ENCODE peak calls at places on chromosomes 6 and 20, in six cellular contexts. One of them, this sample, is unnamed.
A peak's percentile ranks its signal among the peaks of the same experiment; 100 is the strongest.

GRCh38 chr6:38715016-38715809 is at the start of gene DNAH8:
- DNase-seq in CD4-positive, CD25-positive, alpha-beta regulatory T cell: no peak
- DNase-seq in HEK293T: no peak
- DNase-seq in activated CD4-positive, CD25-positive, alpha-beta regulatory T cell: no peak
- DNase-seq in MG63: no peak
- DNase-seq in neuronal stem cell: no peak
- DNase-seq in this sample: no peak

GRCh38 chr6:43812850-43813584 is 43.0 kb downstream of the VEGFA start:
- DNase-seq in HEK293T: no peak
- DNase-seq in CD4-positive, CD25-positive, alpha-beta regulatory T cell: no peak
- DNase-seq in MG63: no peak
- DNase-seq in neuronal stem cell: no peak
- DNase-seq in activated CD4-positive, CD25-positive, alpha-beta regulatory T cell: no peak
- DNase-seq in this sample: no peak

GRCh38 chr6:32436995-32437836 is 2.5 kb upstream of the HLA-DRA start:
- DNase-seq in MG63: no peak
- DNase-seq in CD4-positive, CD25-positive, alpha-beta regulatory T cell: no peak
- DNase-seq in neuronal stem cell: no peak
- DNase-seq in activated CD4-positive, CD25-positive, alpha-beta regulatory T cell: no peak
- DNase-seq in HEK293T: no peak
- DNase-seq in this sample: no peak

GRCh38 chr20:4508773-4509172 is 212.9 kb upstream of the PRND start:
- DNase-seq in MG63: no peak
- DNase-seq in HEK293T: no peak
- DNase-seq in activated CD4-positive, CD25-positive, alpha-beta regulatory T cell: no peak
- DNase-seq in CD4-positive, CD25-positive, alpha-beta regulatory T cell: no peak
- DNase-seq in neuronal stem cell: no peak
- DNase-seq in this sample: peak; percentile 20

GRCh38 chr20:1108437-1108920 is 9.9 kb upstream of the PSMF1 start:
- DNase-seq in MG63: peak; percentile 26
- DNase-seq in CD4-positive, CD25-positive, alpha-beta regulatory T cell: peak; percentile 16
- DNase-seq in activated CD4-positive, CD25-positive, alpha-beta regulatory T cell: peak; percentile 7
- DNase-seq in HEK293T: peak; percentile 73
- DNase-seq in neuronal stem cell: peak; percentile 37
- DNase-seq in this sample: peak; percentile 22

GRCh38 chr6:87724994-87725811 is 23.2 kb upstream of the AKIRIN2 start:
- DNase-seq in neuronal stem cell: no peak
- DNase-seq in MG63: no peak
- DNase-seq in HEK293T: no peak
- DNase-seq in CD4-positive, CD25-positive, alpha-beta regulatory T cell: no peak
- DNase-seq in activated CD4-positive, CD25-positive, alpha-beta regulatory T cell: no peak
- DNase-seq in this sample: no peak

GRCh38 chr20:16241911-16242310 is 331.3 kb downstream of the KIF16B start:
- DNase-seq in HEK293T: no peak
- DNase-seq in activated CD4-positive, CD25-positive, alpha-beta regulatory T cell: no peak
- DNase-seq in CD4-positive, CD25-positive, alpha-beta regulatory T cell: no peak
- DNase-seq in neuronal stem cell: no peak
- DNase-seq in MG63: no peak
- DNase-seq in this sample: no peak

GRCh38 chr6:156862711-156863110 is 85.5 kb downstream of the ARID1B start:
- DNase-seq in HEK293T: no peak
- DNase-seq in MG63: no peak
- DNase-seq in CD4-positive, CD25-positive, alpha-beta regulatory T cell: no peak
- DNase-seq in neuronal stem cell: no peak
- DNase-seq in activated CD4-positive, CD25-positive, alpha-beta regulatory T cell: no peak
- DNase-seq in this sample: no peak

GRCh38 chr6:152636675-152637421 is at the start of gene SYNE1:
- DNase-seq in CD4-positive, CD25-positive, alpha-beta regulatory T cell: no peak
- DNase-seq in HEK293T: peak; percentile 61
- DNase-seq in activated CD4-positive, CD25-positive, alpha-beta regulatory T cell: no peak
- DNase-seq in MG63: peak; percentile 29
- DNase-seq in neuronal stem cell: peak; percentile 35
- DNase-seq in this sample: no peak

GRCh38 chr6:75775219-75775618 is 26.2 kb downstream of the MYO6 start:
- DNase-seq in activated CD4-positive, CD25-positive, alpha-beta regulatory T cell: no peak
- DNase-seq in MG63: no peak
- DNase-seq in HEK293T: peak; percentile 21
- DNase-seq in CD4-positive, CD25-positive, alpha-beta regulatory T cell: no peak
- DNase-seq in neuronal stem cell: no peak
- DNase-seq in this sample: no peak

GRCh38 chr20:17569616-17570346 is at the start of gene DSTN:
- DNase-seq in MG63: peak; percentile 93
- DNase-seq in HEK293T: peak; percentile 91
- DNase-seq in neuronal stem cell: peak; percentile 94
- DNase-seq in activated CD4-positive, CD25-positive, alpha-beta regulatory T cell: peak; percentile 71
- DNase-seq in CD4-positive, CD25-positive, alpha-beta regulatory T cell: peak; percentile 80
- DNase-seq in this sample: peak; percentile 82

GRCh38 chr20:61449057-61449456 is 197.0 kb downstream of the CDH4 start:
- DNase-seq in MG63: no peak
- DNase-seq in activated CD4-positive, CD25-positive, alpha-beta regulatory T cell: no peak
- DNase-seq in HEK293T: no peak
- DNase-seq in neuronal stem cell: no peak
- DNase-seq in CD4-positive, CD25-positive, alpha-beta regulatory T cell: no peak
- DNase-seq in this sample: no peak

GRCh38 chr20:10632681-10633509 is 40.9 kb downstream of the JAG1 start:
- DNase-seq in MG63: no peak
- DNase-seq in CD4-positive, CD25-positive, alpha-beta regulatory T cell: no peak
- DNase-seq in HEK293T: no peak
- DNase-seq in neuronal stem cell: no peak
- DNase-seq in activated CD4-positive, CD25-positive, alpha-beta regulatory T cell: no peak
- DNase-seq in this sample: no peak

GRCh38 chr20:49750611-49751396 is 37.1 kb upstream of the B4GALT5 start:
- DNase-seq in neuronal stem cell: no peak
- DNase-seq in CD4-positive, CD25-positive, alpha-beta regulatory T cell: no peak
- DNase-seq in HEK293T: no peak
- DNase-seq in MG63: no peak
- DNase-seq in activated CD4-positive, CD25-positive, alpha-beta regulatory T cell: no peak
- DNase-seq in this sample: no peak

GRCh38 chr6:73630401-73630800 is 23.4 kb downstream of the SLC17A5 start:
- DNase-seq in MG63: no peak
- DNase-seq in HEK293T: no peak
- DNase-seq in activated CD4-positive, CD25-positive, alpha-beta regulatory T cell: no peak
- DNase-seq in CD4-positive, CD25-positive, alpha-beta regulatory T cell: no peak
- DNase-seq in neuronal stem cell: no peak
- DNase-seq in this sample: no peak

GRCh38 chr6:13370623-13371022 is 42.3 kb upstream of the TBC1D7 start:
- DNase-seq in HEK293T: no peak
- DNase-seq in neuronal stem cell: no peak
- DNase-seq in CD4-positive, CD25-positive, alpha-beta regulatory T cell: no peak
- DNase-seq in activated CD4-positive, CD25-positive, alpha-beta regulatory T cell: no peak
- DNase-seq in MG63: no peak
- DNase-seq in this sample: no peak

GRCh38 chr6:47358440-47359225 is 48.9 kb upstream of the TNFRSF21 start:
- DNase-seq in HEK293T: no peak
- DNase-seq in neuronal stem cell: no peak
- DNase-seq in activated CD4-positive, CD25-positive, alpha-beta regulatory T cell: no peak
- DNase-seq in CD4-positive, CD25-positive, alpha-beta regulatory T cell: no peak
- DNase-seq in MG63: no peak
- DNase-seq in this sample: no peak

GRCh38 chr6:161694995-161695394 is 421.1 kb upstream of the AGPAT4 start:
- DNase-seq in HEK293T: peak; percentile 41
- DNase-seq in CD4-positive, CD25-positive, alpha-beta regulatory T cell: no peak
- DNase-seq in neuronal stem cell: no peak
- DNase-seq in MG63: no peak
- DNase-seq in activated CD4-positive, CD25-positive, alpha-beta regulatory T cell: no peak
- DNase-seq in this sample: peak; percentile 9